ENCODE peak calls at places on chromosomes 12 and 14, in four cellular contexts. Z is kidney, L is PC-9, V is esophagus squamous epithelium. B is an unnamed sample.

GRCh38 chr14:55043528-55043927 is 7.9 kb upstream of the MAPK1IP1L start:
- DNase-seq in V (no peak), L (no peak), Z (no peak), B (no peak)

GRCh38 chr12:30926243-30927209 is at the start of gene TSPAN11:
- DNase-seq in Z (peak; percentile 76), V (no peak), L (no peak), B (peak; percentile 72)

GRCh38 chr14:98112211-98112780 is 1159.7 kb downstream of the BCL11B start:
- DNase-seq in V (no peak), Z (no peak), L (no peak), B (no peak)

GRCh38 chr14:46405095-46405494 is 246.5 kb downstream of the RPL10L start:
- DNase-seq in V (no peak), L (peak; percentile 71), Z (no peak), B (no peak)

GRCh38 chr14:87076146-87076545 is 916.8 kb downstream of the GALC start:
- DNase-seq in Z (no peak), L (no peak), V (no peak), B (no peak)

GRCh38 chr14:52266179-52266578 is 1.3 kb upstream of the PTGDR start:
- DNase-seq in L (no peak), Z (no peak), V (no peak), B (no peak)

GRCh38 chr12:105273601-105274000 is 37.6 kb upstream of the APPL2 start:
- DNase-seq in V (no peak), L (no peak), Z (no peak), B (no peak)

GRCh38 chr12:3536096-3536875 is 45.3 kb downstream of the PRMT8 start:
- DNase-seq in Z (no peak), L (no peak), V (no peak), B (no peak)

GRCh38 chr12:84860718-84861117 is 51.9 kb downstream of the SLC6A15 start:
- DNase-seq in Z (no peak), L (no peak), V (no peak), B (no peak)

GRCh38 chr14:80955434-80955939 is at the start of gene TSHR:
- DNase-seq in L (no peak), V (no peak), Z (peak; percentile 69), B (no peak)

GRCh38 chr12:118979763-118980406 is 1.5 kb upstream of the SRRM4 start:
- DNase-seq in Z (peak; percentile 49), L (peak; percentile 54), V (no peak), B (no peak)

GRCh38 chr14:104966261-104967143 is 11.7 kb downstream of the AHNAK2 start:
- DNase-seq in Z (peak; percentile 68), L (no peak), V (no peak), B (no peak)

GRCh38 chr12:58557646-58558045 is 362.7 kb downstream of the LRIG3 start:
- DNase-seq in Z (no peak), L (no peak), V (no peak), B (no peak)

GRCh38 chr12:22658214-22658613 is 33.2 kb downstream of the ETNK1 start:
- DNase-seq in V (no peak), Z (no peak), L (no peak), B (no peak)

GRCh38 chr14:64993263-64993662 is 6.6 kb downstream of the FNTB start:
- DNase-seq in L (no peak), V (no peak), Z (no peak), B (no peak)

GRCh38 chr14:59540852-59541251 is 35.8 kb downstream of the CCDC175 start:
- DNase-seq in L (no peak), Z (no peak), V (no peak), B (no peak)

GRCh38 chr14:87148655-87149054 is 844.3 kb downstream of the GALC start:
- DNase-seq in L (no peak), V (no peak), Z (no peak), B (no peak)

GRCh38 chr14:36505892-36506731 is 13.9 kb downstream of the NKX2-1 start:
- DNase-seq in V (no peak), L (no peak), Z (peak; percentile 48), B (no peak)

GRCh38 chr12:47799357-47799955 is 20.2 kb downstream of the HDAC7 start:
- DNase-seq in L (no peak), Z (peak; percentile 73), V (no peak), B (no peak)

GRCh38 chr14:92460916-92461579 is 52.5 kb upstream of the RIN3 start:
- DNase-seq in V (no peak), L (no peak), Z (no peak), B (no peak)

GRCh38 chr12:117100251-117100650 is 1.0 kb upstream of the TESC start:
- DNase-seq in L (no peak), V (no peak), Z (peak; percentile 52), B (no peak)

GRCh38 chr12:115767921-115768320 is 509.6 kb downstream of the MED13L start:
- DNase-seq in Z (no peak), L (no peak), V (no peak), B (no peak)

GRCh38 chr14:67850066-67850830 is 30.7 kb downstream of the RAD51B start:
- DNase-seq in L (no peak), Z (no peak), V (no peak), B (no peak)

GRCh38 chr14:100591453-100592371 is 4.5 kb upstream of the BEGAIN start:
- DNase-seq in Z (peak; percentile 54), L (no peak), V (no peak), B (no peak)

GRCh38 chr14:33364536-33364935 is 425.9 kb downstream of the NPAS3 start:
- DNase-seq in Z (no peak), V (no peak), L (no peak), B (no peak)

GRCh38 chr14:86196476-86196875 is 666.5 kb downstream of the FLRT2 start:
- DNase-seq in Z (no peak), L (no peak), V (no peak), B (no peak)

GRCh38 chr14:100807496-100807895 is 18.4 kb upstream of the MEG3 start:
- DNase-seq in V (no peak), Z (peak; percentile 41), L (no peak), B (no peak)

GRCh38 chr14:68250950-68251765 is 431.6 kb downstream of the RAD51B start:
- DNase-seq in L (peak; percentile 42), V (no peak), Z (no peak), B (no peak)

GRCh38 chr12:130549361-130549760 is 166.7 kb downstream of the RIMBP2 start:
- DNase-seq in V (no peak), Z (no peak), L (no peak), B (peak; percentile 78)

GRCh38 chr14:49637534-49638078 is 2.6 kb upstream of the DNAAF2 start:
- DNase-seq in V (no peak), Z (no peak), L (no peak), B (no peak)

GRCh38 chr14:37697489-37698121 is 102.2 kb downstream of the TTC6 start:
- DNase-seq in V (no peak), L (peak; percentile 73), Z (no peak), B (peak; percentile 79)

GRCh38 chr14:69796797-69797500 is at the start of gene SLC10A1:
- DNase-seq in L (no peak), Z (no peak), V (no peak), B (no peak)

GRCh38 chr14:67566908-67567307 is 33.2 kb downstream of the PIGH start:
- DNase-seq in Z (no peak), L (no peak), V (no peak), B (no peak)

GRCh38 chr12:108854453-108855283 is 2.7 kb downstream of the SSH1 start:
- DNase-seq in Z (peak; percentile 80), V (no peak), L (peak; percentile 88), B (peak; percentile 86)

GRCh38 chr12:27123642-27124041 is 41.3 kb upstream of the C12orf71 start:
- DNase-seq in V (no peak), Z (no peak), L (no peak), B (no peak)

DNA sequence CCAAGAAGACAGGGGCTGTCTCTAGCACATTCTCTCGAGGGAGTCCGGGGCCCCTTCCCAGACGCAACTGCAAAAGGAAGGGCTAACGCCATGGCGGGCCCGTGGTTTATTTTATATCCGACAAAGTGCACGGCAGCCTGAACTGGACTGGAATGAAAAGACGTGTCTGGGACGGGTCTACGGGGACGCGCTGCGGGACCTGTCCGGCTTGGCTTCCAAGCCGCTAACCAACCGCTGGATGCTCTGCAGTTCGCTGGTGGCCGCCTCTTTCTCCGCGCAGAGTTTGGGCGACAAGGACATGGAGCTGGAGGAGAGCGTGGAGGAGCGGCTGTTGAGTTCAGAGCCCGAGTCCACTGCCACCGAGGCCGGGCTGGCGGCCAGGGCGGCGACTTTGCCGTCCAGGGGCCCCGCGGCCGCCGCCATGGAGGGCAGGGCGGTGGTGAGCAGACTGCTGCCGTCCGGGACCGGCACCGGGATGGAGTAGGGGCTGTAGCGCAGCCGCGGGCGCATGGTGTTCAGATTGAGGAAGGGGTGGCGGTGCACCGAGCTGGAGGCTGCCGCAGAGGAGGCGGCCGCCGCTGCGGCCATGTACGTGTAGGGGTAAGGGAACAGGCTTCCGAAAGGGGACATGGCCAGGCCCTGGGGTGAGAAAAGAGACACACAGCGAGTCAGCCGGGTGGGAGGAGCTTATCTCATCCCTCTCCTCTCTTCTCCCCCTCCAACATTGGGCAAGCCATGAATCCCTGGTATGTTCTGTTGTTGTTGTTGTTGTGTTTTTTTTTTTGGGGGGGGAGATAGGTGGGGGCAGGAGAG is 12.1 kb downstream of the TBX3 start:
- DNase-seq in V (no peak), L (no peak), Z (peak; percentile 77), B (peak; percentile 71)
- H3K4me3 ChIP-seq in V (no peak overlapping the region), L (no peak overlapping the region), Z (no peak overlapping the region), B (peak overlapping the region; percentile 33)

GRCh38 chr14:101873401-101873800 is 91.0 kb upstream of the DYNC1H1 start:
- DNase-seq in L (no peak), Z (no peak), V (no peak), B (no peak)
- H3K4me1 ChIP-seq in L (no peaks in the 10 kb centered on the region), Z (peaks cover 4% of the 10 kb centered on the region), V (peaks cover 3% of the 10 kb centered on the region), B (peaks cover 17% of the 10 kb centered on the region)

GRCh38 chr12:121404734-121405133 is 4.8 kb downstream of the RNF34 start:
- DNase-seq in L (no peak), V (no peak), Z (no peak), B (no peak)
- H3K36me3 ChIP-seq in L (no peaks in the 10 kb centered on the region), V (no peaks in the 10 kb centered on the region), Z (peaks cover 6% of the 10 kb centered on the region), B (peaks cover 58% of the 10 kb centered on the region)

DNA sequence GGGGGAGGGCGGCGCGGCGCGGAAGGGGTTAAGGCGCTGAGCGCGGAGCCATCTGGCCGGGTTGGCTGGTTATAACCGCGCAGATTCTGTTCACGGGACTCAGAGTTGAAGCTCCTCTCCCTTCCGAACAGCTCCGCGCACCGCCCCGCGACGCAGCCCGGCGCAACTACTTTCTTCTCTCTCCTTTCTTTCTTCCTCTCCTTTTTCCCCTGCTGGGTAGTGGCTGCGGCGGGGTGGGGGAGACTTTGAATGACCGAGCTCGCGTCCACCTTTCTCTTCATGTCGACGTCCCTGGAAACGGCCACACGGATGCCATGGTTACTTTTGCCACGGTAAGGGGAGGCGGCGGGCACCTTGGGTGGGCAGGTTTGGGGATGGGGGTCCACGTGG is at the start of gene NTF3:
- DNase-seq in V (no peak), L (no peak), Z (no peak), B (no peak)
- H3K4me3 ChIP-seq in V (peak within 1 kb of the TSS; percentile 34), L (no peak within 1 kb of the TSS), Z (peak within 1 kb of the TSS; percentile 54), B (peak within 1 kb of the TSS; percentile 35)

GRCh38 chr12:53170876-53171724 is 9.4 kb upstream of the ZNF740 start:
- DNase-seq in L (no peak), V (no peak), Z (no peak), B (no peak)
- H3K4me1 ChIP-seq in L (peaks cover 21% of the 10 kb centered on the region), V (no peaks in the 10 kb centered on the region), Z (peaks cover 10% of the 10 kb centered on the region), B (peaks cover 7% of the 10 kb centered on the region)

B was measured in SJSA1.